ENCODE peak calls at places on chromosomes 1 and 21, in six cellular contexts. J, R, T, A, U and P are unnamed samples.
A peak's percentile ranks its signal among the peaks of the same experiment; 100 is the strongest.

GRCh38 chr1:84164156-84164555 is 20.1 kb downstream of the PRKACB start:
- DNase-seq in J (no peak), R (no peak), T (no peak), A (no peak), U (no peak), P (no peak)

GRCh38 chr1:177505905-177506590 is 335.3 kb downstream of the BRINP2 start:
- DNase-seq in J (no peak), R (no peak), T (no peak), A (no peak), U (no peak), P (no peak)

GRCh38 chr21:16302851-16303282 is 573.1 kb downstream of the USP25 start:
- DNase-seq in J (no peak), R (no peak), T (peak; percentile 59), A (no peak), U (no peak), P (no peak)

GRCh38 chr1:154170547-154171221 is 15.8 kb upstream of the NUP210L start:
- DNase-seq in J (no peak), R (no peak), T (no peak), A (no peak), U (peak; percentile 48), P (no peak)

GRCh38 chr1:43779266-43779665 is 71.9 kb downstream of the ST3GAL3 start:
- DNase-seq in J (no peak), R (no peak), T (no peak), A (no peak), U (no peak), P (no peak)

GRCh38 chr1:109901508-109902145 is 9.0 kb upstream of the CSF1 start:
- DNase-seq in J (no peak), R (no peak), T (peak; percentile 82), A (peak; percentile 47), U (peak; percentile 35), P (peak; percentile 47)

GRCh38 chr1:67889940-67890567 is 56.8 kb upstream of the GNG12 start:
- DNase-seq in J (no peak), R (no peak), T (peak; percentile 31), A (no peak), U (peak; percentile 18), P (no peak)

GRCh38 chr1:197130677-197131304 is 15.7 kb downstream of the ASPM start:
- DNase-seq in J (no peak), R (no peak), T (no peak), A (no peak), U (no peak), P (no peak)

GRCh38 chr1:209416009-209416408 is 167.5 kb upstream of the CAMK1G start:
- DNase-seq in J (no peak), R (no peak), T (no peak), A (no peak), U (no peak), P (no peak)

GRCh38 chr1:156692958-156693857 is 12.2 kb downstream of the CRABP2 start:
- DNase-seq in J (peak; percentile 83), R (peak; percentile 77), T (no peak), A (no peak), U (no peak), P (peak; percentile 56)

GRCh38 chr1:10253755-10254154 is 43.4 kb downstream of the KIF1B start:
- DNase-seq in J (no peak), R (no peak), T (peak; percentile 75), A (no peak), U (no peak), P (no peak)

GRCh38 chr21:26028183-26028582 is 142.4 kb downstream of the APP start:
- DNase-seq in J (no peak), R (no peak), T (no peak), A (no peak), U (no peak), P (no peak)

GRCh38 chr1:198203434-198203833 is 46.6 kb downstream of the NEK7 start:
- DNase-seq in J (no peak), R (no peak), T (no peak), A (no peak), U (no peak), P (no peak)

GRCh38 chr21:44440241-44441040 is 14.9 kb upstream of the LRRC3 start:
- DNase-seq in J (no peak), R (no peak), T (no peak), A (no peak), U (no peak), P (peak; percentile 7)

GRCh38 chr1:21468597-21468996 is 28.7 kb downstream of the NBPF3 start:
- DNase-seq in J (no peak), R (peak; percentile 35), T (no peak), A (no peak), U (peak; percentile 40), P (no peak)

GRCh38 chr1:235206533-235207201 is 45.6 kb upstream of the RBM34 start:
- DNase-seq in J (no peak), R (no peak), T (no peak), A (no peak), U (no peak), P (no peak)

GRCh38 chr1:219564072-219564471 is 48.8 kb downstream of the ZC3H11B start:
- DNase-seq in J (peak; percentile 51), R (no peak), T (no peak), A (no peak), U (no peak), P (no peak)

GRCh38 chr21:30153697-30154340 is 12.8 kb downstream of the CLDN17 start:
- DNase-seq in J (no peak), R (no peak), T (no peak), A (no peak), U (no peak), P (no peak)

GRCh38 chr1:65149391-65149729 is 1.4 kb downstream of the AK4 start:
- DNase-seq in J (no peak), R (no peak), T (no peak), A (no peak), U (no peak), P (no peak)

GRCh38 chr1:203076031-203076511 is 9.7 kb downstream of the MYOG start:
- DNase-seq in J (no peak), R (no peak), T (no peak), A (no peak), U (no peak), P (no peak)

GRCh38 chr1:9280015-9280860 is 12.5 kb upstream of the SPSB1 start:
- DNase-seq in J (peak; percentile 5), R (no peak), T (peak; percentile 92), A (no peak), U (peak; percentile 72), P (peak; percentile 29)